ENCODE peak calls at places on chromosomes 6 and 20, in ten cellular contexts. C, K, Y, Q, J, G, A, Z, L and P are unnamed samples.

GRCh38 chr6:144197919-144198318 is 47.6 kb downstream of the STX11 start:
- DNase-seq in C (no peak), K (no peak), Y (no peak), Q (peak), J (no peak), G (no peak), A (no peak), Z (no peak), L (no peak), P (no peak)

GRCh38 chr20:58233881-58234528 is 5.6 kb upstream of the ANKRD60 start:
- DNase-seq in C (peak), K (no peak), Y (peak), Q (no peak), J (peak), G (no peak), A (no peak), Z (peak), L (no peak), P (no peak)

GRCh38 chr6:125791151-125791819 is 525 bp downstream of the NCOA7 start:
- DNase-seq in C (no peak), K (no peak), Y (peak), Q (peak), J (peak), G (peak), A (peak), Z (peak), L (peak), P (no peak)

GRCh38 chr6:3455490-3456394 is 1.1 kb downstream of the SLC22A23 start:
- DNase-seq in C (peak), K (no peak), Y (peak), Q (no peak), J (no peak), G (peak), A (no peak), Z (peak), L (peak), P (no peak)

GRCh38 chr6:152952866-152953509 is 29.9 kb downstream of the FBXO5 start:
- DNase-seq in C (no peak), K (no peak), Y (no peak), Q (no peak), J (peak), G (peak), A (peak), Z (peak), L (no peak), P (no peak)

GRCh38 chr6:129583864-129584263 is 126.1 kb downstream of the ARHGAP18 start:
- DNase-seq in C (no peak), K (no peak), Y (no peak), Q (no peak), J (no peak), G (no peak), A (no peak), Z (no peak), L (no peak), P (no peak)

GRCh38 chr6:42140756-42141602 is 1.4 kb downstream of the C6orf132 start:
- DNase-seq in C (no peak), K (no peak), Y (no peak), Q (no peak), J (no peak), G (no peak), A (no peak), Z (no peak), L (no peak), P (no peak)

GRCh38 chr6:147935656-147936055 is 407.0 kb upstream of the SASH1 start:
- DNase-seq in C (no peak), K (no peak), Y (no peak), Q (no peak), J (no peak), G (no peak), A (no peak), Z (no peak), L (no peak), P (no peak)

GRCh38 chr6:152576525-152576924 is 60.6 kb downstream of the SYNE1 start:
- DNase-seq in C (no peak), K (no peak), Y (no peak), Q (no peak), J (no peak), G (no peak), A (no peak), Z (no peak), L (no peak), P (no peak)

GRCh38 chr20:39800548-39800947 is 838.4 kb downstream of the DHX35 start:
- DNase-seq in C (no peak), K (no peak), Y (no peak), Q (no peak), J (no peak), G (no peak), A (peak), Z (no peak), L (peak), P (peak)

GRCh38 chr6:118567974-118568373 is 19.9 kb downstream of the PLN start:
- DNase-seq in C (no peak), K (no peak), Y (no peak), Q (no peak), J (no peak), G (no peak), A (no peak), Z (no peak), L (no peak), P (no peak)

GRCh38 chr6:43200541-43200940 is 18.5 kb downstream of the CUL9 start:
- DNase-seq in C (no peak), K (no peak), Y (no peak), Q (no peak), J (no peak), G (no peak), A (no peak), Z (no peak), L (no peak), P (no peak)

GRCh38 chr6:89887452-89888137 is 6.7 kb upstream of the GJA10 start:
- DNase-seq in C (no peak), K (no peak), Y (no peak), Q (no peak), J (peak), G (no peak), A (peak), Z (no peak), L (no peak), P (no peak)

GRCh38 chr6:19354181-19354580 is 483.0 kb upstream of the ID4 start:
- DNase-seq in C (no peak), K (no peak), Y (no peak), Q (no peak), J (no peak), G (no peak), A (no peak), Z (no peak), L (no peak), P (no peak)

GRCh38 chr6:79868098-79868722 is 79.1 kb downstream of the ELOVL4 start:
- DNase-seq in C (no peak), K (peak), Y (no peak), Q (peak), J (peak), G (peak), A (peak), Z (peak), L (peak), P (no peak)

GRCh38 chr6:170184324-170184723 is 106.6 kb downstream of the DLL1 start:
- DNase-seq in C (no peak), K (no peak), Y (no peak), Q (no peak), J (no peak), G (no peak), A (no peak), Z (no peak), L (no peak), P (no peak)

GRCh38 chr20:7858851-7859250 is 81.4 kb downstream of the HAO1 start:
- DNase-seq in C (no peak), K (no peak), Y (no peak), Q (no peak), J (no peak), G (no peak), A (no peak), Z (no peak), L (no peak), P (no peak)

GRCh38 chr20:46797201-46797600 is 87.8 kb downstream of the SLC2A10 start:
- DNase-seq in C (no peak), K (no peak), Y (no peak), Q (peak), J (no peak), G (no peak), A (no peak), Z (no peak), L (no peak), P (no peak)

GRCh38 chr6:44058617-44059358 is 68.5 kb downstream of the MRPL14 start:
- DNase-seq in C (no peak), K (peak), Y (peak), Q (peak), J (no peak), G (peak), A (peak), Z (no peak), L (peak), P (peak)

GRCh38 chr6:107732461-107732860 is 91.7 kb downstream of the SCML4 start:
- DNase-seq in C (no peak), K (no peak), Y (no peak), Q (no peak), J (no peak), G (no peak), A (no peak), Z (no peak), L (no peak), P (no peak)

GRCh38 chr6:107731422-107732319 is 92.4 kb downstream of the SCML4 start:
- DNase-seq in C (no peak), K (no peak), Y (peak), Q (no peak), J (no peak), G (peak), A (no peak), Z (no peak), L (no peak), P (no peak)

GRCh38 chr6:107729098-107729497 is 95.0 kb downstream of the SCML4 start:
- DNase-seq in C (no peak), K (no peak), Y (no peak), Q (no peak), J (no peak), G (no peak), A (no peak), Z (no peak), L (no peak), P (no peak)

GRCh38 chr6:107730106-107730505 is 94.0 kb downstream of the SCML4 start:
- DNase-seq in C (no peak), K (no peak), Y (peak), Q (no peak), J (no peak), G (no peak), A (no peak), Z (peak), L (no peak), P (no peak)

DNA sequence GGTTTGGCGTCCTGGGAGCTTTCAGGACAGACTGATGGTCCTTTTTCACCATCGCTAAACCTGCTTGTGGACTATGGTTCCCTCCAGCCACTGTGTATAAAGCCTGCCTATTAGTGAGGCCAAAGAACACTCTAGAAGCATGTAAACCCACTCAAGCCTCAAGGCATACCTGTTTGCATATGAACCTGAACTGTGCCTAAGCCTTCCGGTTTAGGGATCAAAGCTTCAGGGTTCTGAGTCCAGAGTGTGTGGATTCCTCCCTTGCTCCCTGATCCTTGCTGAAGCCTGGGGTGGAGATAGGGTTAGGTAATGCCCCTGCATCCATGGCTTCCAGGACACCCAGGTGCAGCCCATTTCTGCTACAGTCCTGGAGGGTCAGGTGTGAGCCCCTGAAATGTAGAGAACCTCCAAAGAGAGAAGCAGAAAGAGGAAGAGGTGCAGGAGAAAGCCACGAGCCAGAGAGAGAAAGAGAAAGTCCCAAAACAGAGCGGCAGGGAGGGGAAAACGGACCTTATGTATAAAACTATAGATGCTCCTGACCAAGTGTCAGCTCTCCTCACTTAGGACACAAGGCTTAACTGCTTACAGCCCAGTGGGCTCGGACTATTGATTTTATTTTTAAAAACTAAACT is 93.3 kb downstream of the SCML4 start:
- DNase-seq in C (no peak), K (no peak), Y (no peak), Q (no peak), J (peak), G (no peak), A (no peak), Z (no peak), L (no peak), P (no peak)
- H3K4me3 ChIP-seq in C (no peak), K (no peak), Y (peak), Q (no peak), J (peak), G (no peak), A (no peak), Z (no peak), L (no peak), P (no peak)

GRCh38 chr6:62805431-62805830 is 405.8 kb upstream of the FKBP1C start:
- DNase-seq in C (no peak), K (no peak), Y (no peak), Q (no peak), J (no peak), G (no peak), A (no peak), Z (no peak), L (no peak), P (no peak)
- H3K4me3 ChIP-seq in C (no peak), K (no peak), Y (no peak), Q (no peak), J (no peak), G (no peak), A (no peak), Z (no peak), L (no peak), P (no peak)

DNA sequence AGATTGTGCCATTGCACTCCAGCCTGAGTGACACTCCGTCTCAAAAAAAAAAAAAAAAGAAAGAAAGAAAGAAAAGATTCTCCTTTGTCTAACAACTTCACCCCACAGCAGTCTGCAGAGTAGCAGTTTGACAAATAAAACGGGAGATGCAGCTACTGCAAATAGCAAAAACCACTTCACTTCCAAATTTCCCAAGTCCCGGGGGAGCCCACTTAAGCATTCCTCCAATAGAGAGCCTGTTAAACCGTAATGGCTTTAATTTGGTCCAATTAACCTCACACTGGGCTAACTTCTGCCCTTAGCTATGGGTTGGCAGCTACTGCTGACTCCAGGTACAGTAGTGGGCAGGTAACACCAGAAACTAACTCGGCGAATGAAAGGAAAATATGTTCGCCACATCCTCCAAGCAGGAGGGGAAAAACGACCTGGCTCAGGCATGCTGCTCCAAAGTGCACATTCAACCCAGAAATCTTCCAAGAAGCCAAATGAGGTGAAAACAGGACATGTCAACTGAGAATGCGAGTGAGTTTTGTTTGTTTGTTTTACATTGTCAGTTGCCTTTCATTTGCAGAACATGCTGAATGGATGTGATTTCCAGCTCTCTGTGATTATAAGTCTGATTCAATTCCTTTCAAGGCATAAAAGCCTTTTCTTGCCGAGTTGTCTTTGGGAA is 117.5 kb upstream of the ARMC2 start:
- DNase-seq in C (no peak), K (no peak), Y (no peak), Q (no peak), J (no peak), G (no peak), A (no peak), Z (peak), L (no peak), P (peak)
- H3K4me3 ChIP-seq in C (no peak), K (no peak), Y (no peak), Q (no peak), J (no peak), G (no peak), A (no peak), Z (no peak), L (no peak), P (no peak)

DNA sequence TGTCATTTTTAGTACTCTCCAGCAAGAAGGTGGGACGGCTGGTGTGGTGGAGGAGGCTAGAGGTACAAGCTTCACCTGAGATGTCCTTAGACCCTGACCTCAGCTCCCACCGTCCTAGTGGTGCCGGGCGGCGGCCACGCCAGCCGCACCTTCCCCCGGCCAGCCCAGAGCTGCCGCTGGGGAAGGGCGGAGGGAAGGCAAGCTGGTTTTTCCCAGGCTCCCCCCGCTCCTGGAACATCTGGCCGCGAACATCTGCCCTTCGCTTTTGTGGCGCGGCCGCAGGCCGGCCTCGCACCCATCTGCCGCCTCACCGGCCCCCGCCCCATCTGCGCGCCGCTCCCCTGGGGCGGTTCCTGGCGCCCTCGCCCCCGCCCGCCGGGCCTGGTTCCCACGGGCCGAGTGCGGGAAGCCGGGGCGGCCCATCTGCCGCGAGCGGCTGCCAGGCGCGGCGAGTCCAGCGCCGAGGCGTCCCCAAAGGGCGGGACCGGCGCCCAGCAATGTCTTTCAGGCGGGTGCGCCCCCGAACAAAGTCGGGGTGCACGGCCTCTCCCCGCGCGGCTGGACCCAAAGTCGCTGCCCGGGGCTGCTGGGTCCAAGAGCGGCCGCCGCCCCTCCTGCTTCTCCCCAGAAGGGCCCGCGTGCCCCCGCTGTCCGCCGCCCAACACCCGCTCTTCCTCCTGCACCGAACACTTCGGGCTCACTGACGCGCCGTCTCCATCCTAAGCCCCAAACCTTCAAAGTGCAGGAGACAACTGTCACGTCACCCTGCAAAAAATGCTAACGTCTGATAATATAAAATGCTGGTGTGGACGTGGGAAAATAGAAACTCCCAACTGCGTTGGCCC is 17.3 kb upstream of the ID1 start:
- DNase-seq in C (peak), K (no peak), Y (peak), Q (peak), J (no peak), G (peak), A (peak), Z (peak), L (peak), P (no peak)
- H3K4me3 ChIP-seq in C (peak), K (peak), Y (peak), Q (peak), J (no peak), G (peak), A (peak), Z (peak), L (peak), P (peak)

DNA sequence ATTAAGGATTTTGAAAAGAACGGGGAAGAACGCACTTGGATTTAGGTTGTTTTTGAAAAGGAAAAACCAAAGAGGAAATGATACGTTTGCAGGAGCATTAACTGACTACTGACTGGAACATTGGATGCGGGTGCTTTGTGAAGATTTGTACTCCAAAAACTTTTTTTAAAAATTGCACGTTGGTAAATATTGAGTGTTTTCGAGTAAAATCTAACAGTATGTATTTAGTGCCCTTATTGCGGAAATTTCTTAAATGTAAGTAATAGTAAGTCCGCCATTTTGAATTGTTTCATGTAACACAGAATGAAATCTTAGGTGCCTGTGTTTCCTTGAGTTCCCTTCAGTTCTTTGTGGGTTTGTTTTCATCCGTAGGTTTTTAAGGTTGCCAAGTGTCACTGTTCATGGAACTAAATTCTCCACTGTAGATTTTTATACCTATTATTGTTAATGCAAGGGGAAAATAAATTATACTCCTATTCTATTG is 15.2 kb upstream of the LIN28B start:
- DNase-seq in C (no peak), K (no peak), Y (no peak), Q (no peak), J (no peak), G (no peak), A (no peak), Z (peak), L (no peak), P (no peak)
- H3K4me3 ChIP-seq in C (no peak), K (peak), Y (peak), Q (no peak), J (no peak), G (peak), A (peak), Z (peak), L (no peak), P (no peak)

DNA sequence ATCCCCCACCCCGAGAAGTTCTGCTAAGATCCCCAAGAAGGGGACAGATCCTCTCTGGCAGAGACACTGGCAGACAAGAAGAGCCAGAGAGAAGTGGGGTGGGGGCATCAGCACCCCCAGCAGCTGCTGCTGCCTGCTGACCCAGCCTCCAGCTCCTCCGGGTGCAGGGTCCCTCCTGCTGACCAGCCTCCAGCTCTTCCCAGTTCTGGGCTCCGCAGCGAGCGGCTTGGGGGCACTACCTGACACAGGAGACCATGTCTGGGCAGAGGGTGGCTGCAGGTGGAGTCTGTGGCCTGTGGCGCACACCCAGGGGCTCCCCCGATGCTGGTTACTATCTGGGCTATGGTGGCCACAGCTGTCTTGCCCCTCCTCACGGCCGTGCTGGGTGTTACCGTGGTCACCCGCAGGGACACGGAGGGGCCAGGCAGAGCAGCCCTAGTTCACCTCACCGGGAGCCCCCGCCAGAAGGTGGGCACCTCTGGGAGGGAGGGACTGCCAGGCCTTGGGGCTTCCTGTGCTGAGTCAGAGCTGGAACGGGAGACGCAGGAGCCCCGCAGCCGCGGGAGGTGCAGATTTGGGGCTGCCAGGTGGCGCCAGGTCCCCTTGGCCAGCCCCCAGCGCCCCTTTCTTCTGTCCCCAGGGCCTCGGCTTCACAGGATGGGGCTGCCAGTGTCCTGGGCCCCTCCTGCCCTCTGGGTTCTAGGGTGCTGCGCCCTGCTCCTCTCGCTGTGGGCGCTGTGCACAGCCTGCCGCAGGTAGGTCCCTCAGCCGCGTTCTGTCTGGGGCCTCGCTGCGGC is 627 bp downstream of the LIME1 start:
- DNase-seq in C (peak), K (no peak), Y (peak), Q (no peak), J (peak), G (peak), A (no peak), Z (no peak), L (no peak), P (no peak)
- H3K4me3 ChIP-seq in C (no peak), K (no peak), Y (peak), Q (no peak), J (no peak), G (no peak), A (no peak), Z (peak), L (peak), P (peak)